ENCODE peak calls at places on chromosomes 16 and 17, in seven cellular contexts. X, P, G, N, S, T and U are unnamed samples.

GRCh38 chr16:25014500-25015147 is 545 bp downstream of the ARHGAP17 start:
- DNase-seq in P (peak; percentile 71), S (peak; percentile 14), G (peak; percentile 37), N (peak; percentile 18), X (peak; percentile 81), T (peak; percentile 57), U (no peak)

GRCh38 chr16:86935323-86935669 is 356.9 kb downstream of the FOXL1 start:
- DNase-seq in X (no peak), G (no peak), S (no peak), T (no peak), P (no peak), N (no peak), U (no peak)

GRCh38 chr17:48187867-48188608 is 80.5 kb downstream of the SNX11 start:
- DNase-seq in T (no peak), G (no peak), S (no peak), X (no peak), P (no peak), N (no peak), U (no peak)

GRCh38 chr16:88992351-88993005 is 15.5 kb upstream of the CBFA2T3 start:
- DNase-seq in X (no peak), S (no peak), P (no peak), T (no peak), N (no peak), G (no peak), U (no peak)

GRCh38 chr17:37761065-37761464 is 16.2 kb upstream of the HNF1B start:
- DNase-seq in X (no peak), G (no peak), S (no peak), T (peak; percentile 43), N (no peak), P (no peak), U (no peak)

GRCh38 chr17:63476857-63477470 is at the start of gene ACE:
- DNase-seq in N (no peak), P (no peak), X (no peak), S (peak; percentile 8), G (no peak), T (peak; percentile 57), U (peak; percentile 85)

GRCh38 chr16:23855010-23855409 is 19.2 kb downstream of the PRKCB start:
- DNase-seq in P (no peak), X (no peak), N (no peak), G (no peak), T (no peak), S (no peak), U (no peak)

GRCh38 chr16:65274576-65274975 is 152.7 kb upstream of the CDH11 start:
- DNase-seq in N (no peak), X (no peak), T (no peak), S (no peak), P (no peak), G (no peak), U (no peak)

GRCh38 chr16:27840311-27841060 is 223.0 kb downstream of the GSG1L start:
- DNase-seq in X (peak; percentile 69), S (no peak), N (no peak), G (no peak), T (no peak), P (peak; percentile 12), U (no peak)

GRCh38 chr16:57485091-57485915 is 990 bp downstream of the DOK4 start:
- DNase-seq in T (no peak), S (no peak), P (no peak), G (no peak), X (no peak), N (no peak), U (no peak)

GRCh38 chr17:65022751-65023421 is 33.7 kb downstream of the GNA13 start:
- DNase-seq in S (no peak), T (peak; percentile 95), G (no peak), N (peak; percentile 78), X (no peak), P (no peak), U (peak; percentile 74)

GRCh38 chr17:15966879-15967248 is 21.9 kb downstream of the ADORA2B start:
- DNase-seq in P (no peak), S (no peak), G (no peak), T (no peak), X (no peak), N (no peak), U (no peak)

GRCh38 chr16:12250578-12250977 is 274.0 kb downstream of the SNX29 start:
- DNase-seq in X (no peak), P (no peak), S (no peak), N (no peak), G (no peak), T (no peak), U (no peak)

GRCh38 chr16:8963825-8964441 is at the start of gene USP7:
- DNase-seq in T (peak; percentile 96), S (peak; percentile 89), N (peak; percentile 88), P (peak; percentile 97), G (peak; percentile 54), X (peak; percentile 94), U (peak; percentile 98)

GRCh38 chr17:32349503-32349853 is 479 bp upstream of the ZNF207 start:
- DNase-seq in N (no peak), X (no peak), S (no peak), T (peak; percentile 44), P (no peak), G (no peak), U (no peak)

GRCh38 chr16:70454221-70455034 is at the start of gene FCSK:
- DNase-seq in S (peak; percentile 62), P (peak; percentile 85), T (peak; percentile 80), N (peak; percentile 41), G (peak; percentile 58), X (no peak), U (peak; percentile 90)

GRCh38 chr17:76585048-76585648 is 512 bp downstream of the ST6GALNAC2 start:
- DNase-seq in X (peak; percentile 84), S (no peak), N (no peak), G (no peak), P (no peak), T (no peak), U (no peak)

GRCh38 chr17:83079340-83079747 is at the start of gene METRNL:
- DNase-seq in N (peak; percentile 63), T (peak; percentile 75), X (no peak), P (peak; percentile 91), S (peak; percentile 57), G (no peak), U (peak; percentile 98)

GRCh38 chr17:4485676-4486646 is 12.7 kb upstream of the SPNS2 start:
- DNase-seq in P (no peak), N (no peak), S (peak; percentile 24), G (no peak), T (no peak), X (no peak), U (no peak)

GRCh38 chr17:71200597-71200996 is 920.2 kb upstream of the SOX9 start:
- DNase-seq in T (no peak), S (no peak), P (no peak), X (no peak), N (no peak), G (no peak), U (no peak)

GRCh38 chr17:81926451-81927144 is 937 bp downstream of the MAFG start:
- DNase-seq in P (peak; percentile 87), G (peak; percentile 35), N (peak; percentile 71), X (no peak), T (peak; percentile 64), S (peak; percentile 23), U (peak; percentile 87)

GRCh38 chr17:77124192-77124908 is 16.4 kb upstream of the SEC14L1 start:
- DNase-seq in X (no peak), N (no peak), P (no peak), T (no peak), S (no peak), G (no peak), U (no peak)

GRCh38 chr16:84754353-84754856 is 54.6 kb downstream of the USP10 start:
- DNase-seq in S (peak; percentile 36), P (peak; percentile 42), N (peak; percentile 75), X (no peak), G (peak; percentile 26), T (peak; percentile 93), U (peak; percentile 73)

GRCh38 chr16:13313351-13313750 is 412.0 kb downstream of the SHISA9 start:
- DNase-seq in X (no peak), N (no peak), T (no peak), S (no peak), G (no peak), P (no peak), U (no peak)

GRCh38 chr17:42585353-42585752 is 7.8 kb upstream of the PSMC3IP start:
- DNase-seq in X (no peak), G (no peak), N (no peak), P (no peak), S (no peak), T (no peak), U (no peak)

GRCh38 chr17:36861531-36861930 is 75.7 kb upstream of the LHX1 start:
- DNase-seq in N (no peak), X (no peak), T (no peak), G (no peak), S (no peak), P (no peak), U (no peak)

GRCh38 chr17:7060165-7060890 is 16.4 kb upstream of the SLC16A11 start:
- DNase-seq in G (no peak), T (no peak), P (no peak), S (no peak), X (no peak), N (peak; percentile 26), U (no peak)

GRCh38 chr16:87965973-87966667 is 14.9 kb downstream of the BANP start:
- DNase-seq in N (no peak), P (no peak), G (no peak), S (no peak), X (no peak), T (no peak), U (no peak)

GRCh38 chr16:8863594-8864424 is 5.0 kb downstream of the CARHSP1 start:
- DNase-seq in G (peak; percentile 69), T (no peak), P (peak; percentile 71), S (no peak), N (peak; percentile 16), X (no peak), U (no peak)

GRCh38 chr16:25012525-25012991 is 2.6 kb downstream of the ARHGAP17 start:
- DNase-seq in X (peak; percentile 65), S (no peak), N (no peak), P (no peak), G (no peak), T (no peak), U (no peak)

GRCh38 chr17:16419074-16419928 is 3.9 kb downstream of the TRPV2 start:
- DNase-seq in P (peak; percentile 19), S (peak; percentile 31), X (no peak), N (no peak), G (no peak), T (peak; percentile 84), U (peak; percentile 61)

GRCh38 chr16:3283525-3284447 is 495 bp downstream of the ZNF263 start:
- DNase-seq in S (no peak), X (peak; percentile 79), N (no peak), G (no peak), T (peak; percentile 12), P (peak; percentile 68), U (no peak)

GRCh38 chr16:85275533-85276249 is 163.4 kb upstream of the CIBAR2 start:
- DNase-seq in G (peak; percentile 47), P (peak; percentile 87), T (peak; percentile 59), S (peak; percentile 40), X (peak; percentile 87), N (peak; percentile 37), U (peak; percentile 91)